ENCODE peak calls at places on chromosomes 1 and 21, in nine cellular contexts. One of them, this sample, is unnamed.

GRCh38 chr21:46626536-46627302 is 8.8 kb upstream of the PRMT2 start:
- DNase-seq in activated T-cell treated with anti-CD3 and anti-CD28 coated beads, Interleukin-2, amount 50 U/mL, for 72 hours: no peak
- DNase-seq in kidney glomerular epithelial cell: no peak
- DNase-seq in stimulated activated naive CD4-positive, alpha-beta T cell: peak
- DNase-seq in fibroblast of mammary gland: no peak
- DNase-seq in progenitor cell of endocrine pancreas: no peak
- DNase-seq in lung microvascular endothelial cell: no peak
- DNase-seq in NCI-H1417: no peak
- DNase-seq in mesendoderm: no peak
- DNase-seq in this sample: no peak

GRCh38 chr1:187203257-187203656 is 374.5 kb downstream of the PLA2G4A start:
- DNase-seq in fibroblast of mammary gland: peak
- DNase-seq in NCI-H1417: no peak
- DNase-seq in mesendoderm: peak
- DNase-seq in stimulated activated naive CD4-positive, alpha-beta T cell: no peak
- DNase-seq in activated T-cell treated with anti-CD3 and anti-CD28 coated beads, Interleukin-2, amount 50 U/mL, for 72 hours: no peak
- DNase-seq in lung microvascular endothelial cell: no peak
- DNase-seq in kidney glomerular epithelial cell: peak
- DNase-seq in progenitor cell of endocrine pancreas: no peak
- DNase-seq in this sample: peak

GRCh38 chr21:33539612-33540011 is 2.3 kb downstream of the GART start:
- DNase-seq in activated T-cell treated with anti-CD3 and anti-CD28 coated beads, Interleukin-2, amount 50 U/mL, for 72 hours: no peak
- DNase-seq in kidney glomerular epithelial cell: no peak
- DNase-seq in stimulated activated naive CD4-positive, alpha-beta T cell: no peak
- DNase-seq in progenitor cell of endocrine pancreas: no peak
- DNase-seq in mesendoderm: no peak
- DNase-seq in lung microvascular endothelial cell: no peak
- DNase-seq in fibroblast of mammary gland: peak
- DNase-seq in NCI-H1417: no peak
- DNase-seq in this sample: peak

GRCh38 chr21:36718951-36719501 is 20.1 kb downstream of the SIM2 start:
- DNase-seq in NCI-H1417: no peak
- DNase-seq in kidney glomerular epithelial cell: no peak
- DNase-seq in activated T-cell treated with anti-CD3 and anti-CD28 coated beads, Interleukin-2, amount 50 U/mL, for 72 hours: no peak
- DNase-seq in stimulated activated naive CD4-positive, alpha-beta T cell: no peak
- DNase-seq in mesendoderm: no peak
- DNase-seq in progenitor cell of endocrine pancreas: no peak
- DNase-seq in lung microvascular endothelial cell: no peak
- DNase-seq in fibroblast of mammary gland: no peak
- DNase-seq in this sample: peak

GRCh38 chr1:85349224-85349623 is 72.8 kb upstream of the BCL10 start:
- DNase-seq in progenitor cell of endocrine pancreas: no peak
- DNase-seq in kidney glomerular epithelial cell: no peak
- DNase-seq in activated T-cell treated with anti-CD3 and anti-CD28 coated beads, Interleukin-2, amount 50 U/mL, for 72 hours: no peak
- DNase-seq in lung microvascular endothelial cell: no peak
- DNase-seq in fibroblast of mammary gland: no peak
- DNase-seq in NCI-H1417: no peak
- DNase-seq in stimulated activated naive CD4-positive, alpha-beta T cell: no peak
- DNase-seq in mesendoderm: no peak
- DNase-seq in this sample: peak

GRCh38 chr1:62352387-62352786 is 33.2 kb upstream of the KANK4 start:
- DNase-seq in fibroblast of mammary gland: no peak
- DNase-seq in lung microvascular endothelial cell: no peak
- DNase-seq in progenitor cell of endocrine pancreas: no peak
- DNase-seq in mesendoderm: no peak
- DNase-seq in kidney glomerular epithelial cell: no peak
- DNase-seq in stimulated activated naive CD4-positive, alpha-beta T cell: no peak
- DNase-seq in activated T-cell treated with anti-CD3 and anti-CD28 coated beads, Interleukin-2, amount 50 U/mL, for 72 hours: no peak
- DNase-seq in NCI-H1417: no peak
- DNase-seq in this sample: no peak

GRCh38 chr1:206895837-206896242 is 1.4 kb upstream of the IL24 start:
- DNase-seq in mesendoderm: no peak
- DNase-seq in lung microvascular endothelial cell: no peak
- DNase-seq in stimulated activated naive CD4-positive, alpha-beta T cell: no peak
- DNase-seq in activated T-cell treated with anti-CD3 and anti-CD28 coated beads, Interleukin-2, amount 50 U/mL, for 72 hours: no peak
- DNase-seq in kidney glomerular epithelial cell: no peak
- DNase-seq in progenitor cell of endocrine pancreas: no peak
- DNase-seq in fibroblast of mammary gland: peak
- DNase-seq in NCI-H1417: no peak
- DNase-seq in this sample: peak

GRCh38 chr1:210302501-210302900 is 26.2 kb upstream of the HHAT start:
- DNase-seq in progenitor cell of endocrine pancreas: no peak
- DNase-seq in lung microvascular endothelial cell: no peak
- DNase-seq in kidney glomerular epithelial cell: no peak
- DNase-seq in fibroblast of mammary gland: no peak
- DNase-seq in mesendoderm: no peak
- DNase-seq in activated T-cell treated with anti-CD3 and anti-CD28 coated beads, Interleukin-2, amount 50 U/mL, for 72 hours: no peak
- DNase-seq in stimulated activated naive CD4-positive, alpha-beta T cell: no peak
- DNase-seq in NCI-H1417: no peak
- DNase-seq in this sample: no peak

GRCh38 chr1:176174108-176174507 is 33.0 kb downstream of the COP1 start:
- DNase-seq in progenitor cell of endocrine pancreas: no peak
- DNase-seq in mesendoderm: peak
- DNase-seq in NCI-H1417: no peak
- DNase-seq in lung microvascular endothelial cell: peak
- DNase-seq in fibroblast of mammary gland: no peak
- DNase-seq in stimulated activated naive CD4-positive, alpha-beta T cell: no peak
- DNase-seq in kidney glomerular epithelial cell: no peak
- DNase-seq in activated T-cell treated with anti-CD3 and anti-CD28 coated beads, Interleukin-2, amount 50 U/mL, for 72 hours: no peak
- DNase-seq in this sample: peak

GRCh38 chr21:43331962-43332458 is 94.9 kb downstream of the SIK1 start:
- DNase-seq in lung microvascular endothelial cell: peak
- DNase-seq in fibroblast of mammary gland: peak
- DNase-seq in kidney glomerular epithelial cell: peak
- DNase-seq in progenitor cell of endocrine pancreas: no peak
- DNase-seq in activated T-cell treated with anti-CD3 and anti-CD28 coated beads, Interleukin-2, amount 50 U/mL, for 72 hours: no peak
- DNase-seq in stimulated activated naive CD4-positive, alpha-beta T cell: no peak
- DNase-seq in mesendoderm: no peak
- DNase-seq in NCI-H1417: no peak
- DNase-seq in this sample: peak

GRCh38 chr1:12851779-12852178 is 3.3 kb upstream of the HNRNPCL1 start:
- DNase-seq in fibroblast of mammary gland: peak
- DNase-seq in NCI-H1417: no peak
- DNase-seq in activated T-cell treated with anti-CD3 and anti-CD28 coated beads, Interleukin-2, amount 50 U/mL, for 72 hours: no peak
- DNase-seq in stimulated activated naive CD4-positive, alpha-beta T cell: no peak
- DNase-seq in mesendoderm: no peak
- DNase-seq in progenitor cell of endocrine pancreas: no peak
- DNase-seq in kidney glomerular epithelial cell: peak
- DNase-seq in lung microvascular endothelial cell: no peak
- DNase-seq in this sample: peak

GRCh38 chr1:4331371-4332163 is 322.8 kb upstream of the AJAP1 start:
- DNase-seq in NCI-H1417: no peak
- DNase-seq in stimulated activated naive CD4-positive, alpha-beta T cell: no peak
- DNase-seq in lung microvascular endothelial cell: no peak
- DNase-seq in progenitor cell of endocrine pancreas: no peak
- DNase-seq in kidney glomerular epithelial cell: no peak
- DNase-seq in activated T-cell treated with anti-CD3 and anti-CD28 coated beads, Interleukin-2, amount 50 U/mL, for 72 hours: no peak
- DNase-seq in mesendoderm: no peak
- DNase-seq in fibroblast of mammary gland: no peak
- DNase-seq in this sample: no peak

GRCh38 chr1:161086457-161086856 is 2.9 kb downstream of the NECTIN4 start:
- DNase-seq in kidney glomerular epithelial cell: no peak
- DNase-seq in fibroblast of mammary gland: no peak
- DNase-seq in mesendoderm: peak
- DNase-seq in lung microvascular endothelial cell: no peak
- DNase-seq in progenitor cell of endocrine pancreas: no peak
- DNase-seq in NCI-H1417: no peak
- DNase-seq in activated T-cell treated with anti-CD3 and anti-CD28 coated beads, Interleukin-2, amount 50 U/mL, for 72 hours: no peak
- DNase-seq in stimulated activated naive CD4-positive, alpha-beta T cell: no peak
- DNase-seq in this sample: no peak

GRCh38 chr1:145891143-145891542 is 5.5 kb upstream of the ANKRD35 start:
- DNase-seq in stimulated activated naive CD4-positive, alpha-beta T cell: no peak
- DNase-seq in progenitor cell of endocrine pancreas: no peak
- DNase-seq in fibroblast of mammary gland: peak
- DNase-seq in kidney glomerular epithelial cell: peak
- DNase-seq in activated T-cell treated with anti-CD3 and anti-CD28 coated beads, Interleukin-2, amount 50 U/mL, for 72 hours: no peak
- DNase-seq in mesendoderm: no peak
- DNase-seq in NCI-H1417: no peak
- DNase-seq in lung microvascular endothelial cell: peak
- DNase-seq in this sample: no peak

GRCh38 chr1:161163793-161164192 is 2.4 kb upstream of the PPOX start:
- DNase-seq in kidney glomerular epithelial cell: no peak
- DNase-seq in activated T-cell treated with anti-CD3 and anti-CD28 coated beads, Interleukin-2, amount 50 U/mL, for 72 hours: no peak
- DNase-seq in progenitor cell of endocrine pancreas: no peak
- DNase-seq in fibroblast of mammary gland: no peak
- DNase-seq in mesendoderm: no peak
- DNase-seq in stimulated activated naive CD4-positive, alpha-beta T cell: no peak
- DNase-seq in NCI-H1417: no peak
- DNase-seq in lung microvascular endothelial cell: no peak
- DNase-seq in this sample: no peak

GRCh38 chr1:157099633-157100009 is at the start of gene ETV3L:
- DNase-seq in activated T-cell treated with anti-CD3 and anti-CD28 coated beads, Interleukin-2, amount 50 U/mL, for 72 hours: no peak
- DNase-seq in mesendoderm: no peak
- DNase-seq in progenitor cell of endocrine pancreas: no peak
- DNase-seq in stimulated activated naive CD4-positive, alpha-beta T cell: no peak
- DNase-seq in lung microvascular endothelial cell: peak
- DNase-seq in NCI-H1417: no peak
- DNase-seq in fibroblast of mammary gland: no peak
- DNase-seq in kidney glomerular epithelial cell: no peak
- DNase-seq in this sample: no peak

GRCh38 chr1:203182377-203182927 is 4.1 kb downstream of the CHI3L1 start:
- DNase-seq in activated T-cell treated with anti-CD3 and anti-CD28 coated beads, Interleukin-2, amount 50 U/mL, for 72 hours: no peak
- DNase-seq in stimulated activated naive CD4-positive, alpha-beta T cell: no peak
- DNase-seq in NCI-H1417: no peak
- DNase-seq in mesendoderm: no peak
- DNase-seq in progenitor cell of endocrine pancreas: no peak
- DNase-seq in fibroblast of mammary gland: no peak
- DNase-seq in kidney glomerular epithelial cell: no peak
- DNase-seq in lung microvascular endothelial cell: no peak
- DNase-seq in this sample: no peak

GRCh38 chr1:61225478-61225877 is 143.1 kb downstream of the NFIA start:
- DNase-seq in fibroblast of mammary gland: no peak
- DNase-seq in mesendoderm: no peak
- DNase-seq in lung microvascular endothelial cell: no peak
- DNase-seq in activated T-cell treated with anti-CD3 and anti-CD28 coated beads, Interleukin-2, amount 50 U/mL, for 72 hours: no peak
- DNase-seq in NCI-H1417: no peak
- DNase-seq in kidney glomerular epithelial cell: no peak
- DNase-seq in progenitor cell of endocrine pancreas: no peak
- DNase-seq in stimulated activated naive CD4-positive, alpha-beta T cell: no peak
- DNase-seq in this sample: no peak

GRCh38 chr21:26717146-26717739 is 128.0 kb downstream of the ADAMTS1 start:
- DNase-seq in NCI-H1417: peak
- DNase-seq in stimulated activated naive CD4-positive, alpha-beta T cell: no peak
- DNase-seq in mesendoderm: no peak
- DNase-seq in activated T-cell treated with anti-CD3 and anti-CD28 coated beads, Interleukin-2, amount 50 U/mL, for 72 hours: no peak
- DNase-seq in progenitor cell of endocrine pancreas: no peak
- DNase-seq in lung microvascular endothelial cell: peak
- DNase-seq in kidney glomerular epithelial cell: peak
- DNase-seq in fibroblast of mammary gland: peak
- DNase-seq in this sample: peak

GRCh38 chr1:196317535-196318522 is 290.4 kb downstream of the KCNT2 start:
- DNase-seq in stimulated activated naive CD4-positive, alpha-beta T cell: no peak
- DNase-seq in NCI-H1417: peak
- DNase-seq in progenitor cell of endocrine pancreas: no peak
- DNase-seq in lung microvascular endothelial cell: peak
- DNase-seq in activated T-cell treated with anti-CD3 and anti-CD28 coated beads, Interleukin-2, amount 50 U/mL, for 72 hours: no peak
- DNase-seq in fibroblast of mammary gland: peak
- DNase-seq in kidney glomerular epithelial cell: peak
- DNase-seq in mesendoderm: peak
- DNase-seq in this sample: peak

GRCh38 chr1:247104965-247105364 is 809 bp upstream of the ZNF669 start:
- DNase-seq in stimulated activated naive CD4-positive, alpha-beta T cell: no peak
- DNase-seq in NCI-H1417: no peak
- DNase-seq in lung microvascular endothelial cell: no peak
- DNase-seq in mesendoderm: no peak
- DNase-seq in activated T-cell treated with anti-CD3 and anti-CD28 coated beads, Interleukin-2, amount 50 U/mL, for 72 hours: no peak
- DNase-seq in fibroblast of mammary gland: peak
- DNase-seq in kidney glomerular epithelial cell: no peak
- DNase-seq in progenitor cell of endocrine pancreas: no peak
- DNase-seq in this sample: no peak

GRCh38 chr1:76279387-76279748 is 204.8 kb downstream of the ST6GALNAC3 start:
- DNase-seq in activated T-cell treated with anti-CD3 and anti-CD28 coated beads, Interleukin-2, amount 50 U/mL, for 72 hours: no peak
- DNase-seq in progenitor cell of endocrine pancreas: no peak
- DNase-seq in kidney glomerular epithelial cell: no peak
- DNase-seq in mesendoderm: no peak
- DNase-seq in lung microvascular endothelial cell: peak
- DNase-seq in fibroblast of mammary gland: no peak
- DNase-seq in NCI-H1417: no peak
- DNase-seq in stimulated activated naive CD4-positive, alpha-beta T cell: no peak
- DNase-seq in this sample: no peak

GRCh38 chr21:29232601-29233541 is 65.9 kb upstream of the BACH1 start:
- DNase-seq in stimulated activated naive CD4-positive, alpha-beta T cell: no peak
- DNase-seq in activated T-cell treated with anti-CD3 and anti-CD28 coated beads, Interleukin-2, amount 50 U/mL, for 72 hours: peak
- DNase-seq in mesendoderm: peak
- DNase-seq in NCI-H1417: no peak
- DNase-seq in kidney glomerular epithelial cell: peak
- DNase-seq in lung microvascular endothelial cell: peak
- DNase-seq in fibroblast of mammary gland: peak
- DNase-seq in progenitor cell of endocrine pancreas: no peak
- DNase-seq in this sample: peak

GRCh38 chr1:86339421-86339820 is 56.7 kb downstream of the ODF2L start:
- DNase-seq in NCI-H1417: no peak
- DNase-seq in lung microvascular endothelial cell: peak
- DNase-seq in progenitor cell of endocrine pancreas: no peak
- DNase-seq in kidney glomerular epithelial cell: no peak
- DNase-seq in mesendoderm: no peak
- DNase-seq in stimulated activated naive CD4-positive, alpha-beta T cell: no peak
- DNase-seq in fibroblast of mammary gland: no peak
- DNase-seq in activated T-cell treated with anti-CD3 and anti-CD28 coated beads, Interleukin-2, amount 50 U/mL, for 72 hours: no peak
- DNase-seq in this sample: no peak

GRCh38 chr1:232678185-232678886 is 48.4 kb upstream of the SIPA1L2 start:
- DNase-seq in stimulated activated naive CD4-positive, alpha-beta T cell: no peak
- DNase-seq in fibroblast of mammary gland: no peak
- DNase-seq in kidney glomerular epithelial cell: peak
- DNase-seq in lung microvascular endothelial cell: peak
- DNase-seq in NCI-H1417: peak
- DNase-seq in mesendoderm: no peak
- DNase-seq in progenitor cell of endocrine pancreas: no peak
- DNase-seq in activated T-cell treated with anti-CD3 and anti-CD28 coated beads, Interleukin-2, amount 50 U/mL, for 72 hours: no peak
- DNase-seq in this sample: peak

GRCh38 chr1:1621682-1622577 is 6.6 kb downstream of the MIB2 start:
- DNase-seq in fibroblast of mammary gland: peak
- DNase-seq in NCI-H1417: no peak
- DNase-seq in activated T-cell treated with anti-CD3 and anti-CD28 coated beads, Interleukin-2, amount 50 U/mL, for 72 hours: no peak
- DNase-seq in stimulated activated naive CD4-positive, alpha-beta T cell: no peak
- DNase-seq in mesendoderm: no peak
- DNase-seq in kidney glomerular epithelial cell: no peak
- DNase-seq in lung microvascular endothelial cell: no peak
- DNase-seq in progenitor cell of endocrine pancreas: no peak
- DNase-seq in this sample: no peak

GRCh38 chr1:161743231-161743630 is 6.4 kb upstream of the DUSP12 start:
- DNase-seq in NCI-H1417: no peak
- DNase-seq in fibroblast of mammary gland: no peak
- DNase-seq in mesendoderm: no peak
- DNase-seq in activated T-cell treated with anti-CD3 and anti-CD28 coated beads, Interleukin-2, amount 50 U/mL, for 72 hours: no peak
- DNase-seq in stimulated activated naive CD4-positive, alpha-beta T cell: no peak
- DNase-seq in progenitor cell of endocrine pancreas: no peak
- DNase-seq in kidney glomerular epithelial cell: no peak
- DNase-seq in lung microvascular endothelial cell: no peak
- DNase-seq in this sample: no peak

GRCh38 chr1:206116873-206117150 is 376 bp downstream of the AVPR1B start:
- DNase-seq in lung microvascular endothelial cell: no peak
- DNase-seq in NCI-H1417: no peak
- DNase-seq in kidney glomerular epithelial cell: no peak
- DNase-seq in fibroblast of mammary gland: no peak
- DNase-seq in mesendoderm: no peak
- DNase-seq in activated T-cell treated with anti-CD3 and anti-CD28 coated beads, Interleukin-2, amount 50 U/mL, for 72 hours: no peak
- DNase-seq in stimulated activated naive CD4-positive, alpha-beta T cell: no peak
- DNase-seq in progenitor cell of endocrine pancreas: no peak
- DNase-seq in this sample: no peak

GRCh38 chr1:39779821-39780220 is 8.7 kb upstream of the OXCT2 start:
- DNase-seq in fibroblast of mammary gland: no peak
- DNase-seq in stimulated activated naive CD4-positive, alpha-beta T cell: no peak
- DNase-seq in activated T-cell treated with anti-CD3 and anti-CD28 coated beads, Interleukin-2, amount 50 U/mL, for 72 hours: no peak
- DNase-seq in kidney glomerular epithelial cell: no peak
- DNase-seq in mesendoderm: no peak
- DNase-seq in lung microvascular endothelial cell: no peak
- DNase-seq in NCI-H1417: no peak
- DNase-seq in progenitor cell of endocrine pancreas: no peak
- DNase-seq in this sample: no peak

GRCh38 chr1:85550784-85551516 is 29.6 kb upstream of the CCN1 start:
- DNase-seq in stimulated activated naive CD4-positive, alpha-beta T cell: no peak
- DNase-seq in mesendoderm: no peak
- DNase-seq in activated T-cell treated with anti-CD3 and anti-CD28 coated beads, Interleukin-2, amount 50 U/mL, for 72 hours: no peak
- DNase-seq in progenitor cell of endocrine pancreas: no peak
- DNase-seq in fibroblast of mammary gland: peak
- DNase-seq in lung microvascular endothelial cell: no peak
- DNase-seq in kidney glomerular epithelial cell: peak
- DNase-seq in NCI-H1417: no peak
- DNase-seq in this sample: peak

GRCh38 chr1:10295471-10296085 is 85.2 kb downstream of the KIF1B start:
- DNase-seq in lung microvascular endothelial cell: no peak
- DNase-seq in activated T-cell treated with anti-CD3 and anti-CD28 coated beads, Interleukin-2, amount 50 U/mL, for 72 hours: no peak
- DNase-seq in progenitor cell of endocrine pancreas: no peak
- DNase-seq in stimulated activated naive CD4-positive, alpha-beta T cell: no peak
- DNase-seq in kidney glomerular epithelial cell: no peak
- DNase-seq in fibroblast of mammary gland: no peak
- DNase-seq in mesendoderm: no peak
- DNase-seq in NCI-H1417: no peak
- DNase-seq in this sample: no peak